ENCODE peak calls at places on chromosomes 2 and 18, in six cellular contexts. One of them, this sample, is unnamed. For H3K9me3, the result is how much of the 10 kb centered on the place peaks cover.

GRCh38 chr2:115083216-115083615 is 640.8 kb downstream of the DPP10 start:
- DNase-seq in uterus: no peak
- DNase-seq in hepatocyte: peak
- DNase-seq in tibial artery: no peak
- DNase-seq in naive thymus-derived CD4-positive, alpha-beta T cell: no peak
- DNase-seq in PC-3: peak
- DNase-seq in this sample: no peak

GRCh38 chr2:203691149-203691548 is 15.3 kb upstream of the CD28 start:
- DNase-seq in uterus: no peak
- DNase-seq in hepatocyte: no peak
- DNase-seq in tibial artery: no peak
- DNase-seq in PC-3: no peak
- DNase-seq in naive thymus-derived CD4-positive, alpha-beta T cell: no peak
- DNase-seq in this sample: no peak

GRCh38 chr2:191478754-191479679 is 198.9 kb upstream of the NABP1 start:
- DNase-seq in naive thymus-derived CD4-positive, alpha-beta T cell: no peak
- DNase-seq in uterus: peak
- DNase-seq in PC-3: no peak
- DNase-seq in tibial artery: no peak
- DNase-seq in hepatocyte: peak
- DNase-seq in this sample: no peak

GRCh38 chr2:67790622-67791021 is 272.2 kb downstream of the C1D start:
- DNase-seq in uterus: no peak
- DNase-seq in naive thymus-derived CD4-positive, alpha-beta T cell: no peak
- DNase-seq in PC-3: peak
- DNase-seq in tibial artery: no peak
- DNase-seq in hepatocyte: no peak
- DNase-seq in this sample: no peak

GRCh38 chr2:212745359-212745758 is 206.8 kb upstream of the ERBB4 start:
- DNase-seq in uterus: no peak
- DNase-seq in naive thymus-derived CD4-positive, alpha-beta T cell: no peak
- DNase-seq in hepatocyte: no peak
- DNase-seq in PC-3: no peak
- DNase-seq in tibial artery: no peak
- DNase-seq in this sample: no peak

GRCh38 chr2:6352247-6352646 is 513.5 kb downstream of the CMPK2 start:
- DNase-seq in tibial artery: no peak
- DNase-seq in naive thymus-derived CD4-positive, alpha-beta T cell: no peak
- DNase-seq in hepatocyte: no peak
- DNase-seq in uterus: no peak
- DNase-seq in PC-3: no peak
- DNase-seq in this sample: no peak

GRCh38 chr18:62755946-62756345 is 40.6 kb downstream of the PHLPP1 start:
- DNase-seq in naive thymus-derived CD4-positive, alpha-beta T cell: no peak
- DNase-seq in hepatocyte: no peak
- DNase-seq in tibial artery: no peak
- DNase-seq in PC-3: no peak
- DNase-seq in uterus: no peak
- DNase-seq in this sample: no peak

GRCh38 chr18:58822944-58823343 is 41.7 kb upstream of the ZNF532 start:
- DNase-seq in naive thymus-derived CD4-positive, alpha-beta T cell: no peak
- DNase-seq in hepatocyte: no peak
- DNase-seq in uterus: no peak
- DNase-seq in PC-3: no peak
- DNase-seq in tibial artery: no peak
- DNase-seq in this sample: no peak

GRCh38 chr2:42223822-42224268 is 54.7 kb downstream of the EML4 start:
- DNase-seq in PC-3: no peak
- DNase-seq in tibial artery: no peak
- DNase-seq in hepatocyte: no peak
- DNase-seq in naive thymus-derived CD4-positive, alpha-beta T cell: no peak
- DNase-seq in uterus: no peak
- DNase-seq in this sample: no peak

GRCh38 chr2:172135446-172135845 is 32.7 kb upstream of the DLX2 start:
- DNase-seq in uterus: no peak
- DNase-seq in hepatocyte: no peak
- DNase-seq in PC-3: no peak
- DNase-seq in naive thymus-derived CD4-positive, alpha-beta T cell: no peak
- DNase-seq in tibial artery: no peak
- DNase-seq in this sample: no peak

GRCh38 chr2:152477347-152478092 is 142.5 kb downstream of the FMNL2 start:
- DNase-seq in uterus: no peak
- DNase-seq in PC-3: peak
- DNase-seq in hepatocyte: no peak
- DNase-seq in naive thymus-derived CD4-positive, alpha-beta T cell: no peak
- DNase-seq in tibial artery: no peak
- DNase-seq in this sample: no peak

GRCh38 chr18:22214731-22215528 is 45.5 kb downstream of the GATA6 start:
- DNase-seq in uterus: no peak
- DNase-seq in hepatocyte: no peak
- DNase-seq in PC-3: peak
- DNase-seq in tibial artery: no peak
- DNase-seq in naive thymus-derived CD4-positive, alpha-beta T cell: no peak
- DNase-seq in this sample: no peak

GRCh38 chr2:38771632-38772031 is 6.4 kb upstream of the GEMIN6 start:
- DNase-seq in PC-3: peak
- DNase-seq in naive thymus-derived CD4-positive, alpha-beta T cell: no peak
- DNase-seq in tibial artery: no peak
- DNase-seq in uterus: no peak
- DNase-seq in hepatocyte: no peak
- DNase-seq in this sample: no peak

GRCh38 chr2:226063704-226064390 is 664.3 kb downstream of the NYAP2 start:
- DNase-seq in PC-3: peak
- DNase-seq in hepatocyte: no peak
- DNase-seq in tibial artery: no peak
- DNase-seq in uterus: no peak
- DNase-seq in naive thymus-derived CD4-positive, alpha-beta T cell: no peak
- DNase-seq in this sample: no peak

GRCh38 chr2:1907283-1907682 is 163.0 kb upstream of the PXDN start:
- DNase-seq in hepatocyte: no peak
- DNase-seq in tibial artery: no peak
- DNase-seq in uterus: no peak
- DNase-seq in naive thymus-derived CD4-positive, alpha-beta T cell: no peak
- DNase-seq in PC-3: no peak
- DNase-seq in this sample: no peak

GRCh38 chr2:142347751-142348150 is 216.9 kb upstream of the LRP1B start:
- DNase-seq in uterus: no peak
- DNase-seq in PC-3: peak
- DNase-seq in tibial artery: no peak
- DNase-seq in hepatocyte: no peak
- DNase-seq in naive thymus-derived CD4-positive, alpha-beta T cell: no peak
- DNase-seq in this sample: no peak

GRCh38 chr2:46460241-46460921 is 19.0 kb upstream of the TMEM247 start:
- DNase-seq in naive thymus-derived CD4-positive, alpha-beta T cell: no peak
- DNase-seq in tibial artery: no peak
- DNase-seq in hepatocyte: no peak
- DNase-seq in PC-3: no peak
- DNase-seq in uterus: no peak
- DNase-seq in this sample: no peak

GRCh38 chr2:237715459-237715947 is 83.1 kb upstream of the RBM44 start:
- DNase-seq in naive thymus-derived CD4-positive, alpha-beta T cell: no peak
- DNase-seq in PC-3: no peak
- DNase-seq in uterus: no peak
- DNase-seq in tibial artery: peak
- DNase-seq in hepatocyte: peak
- DNase-seq in this sample: no peak

GRCh38 chr2:144606756-144607498 is 87.0 kb upstream of the ZEB2 start:
- DNase-seq in tibial artery: no peak
- DNase-seq in uterus: no peak
- DNase-seq in naive thymus-derived CD4-positive, alpha-beta T cell: no peak
- DNase-seq in PC-3: no peak
- DNase-seq in hepatocyte: no peak
- DNase-seq in this sample: no peak

GRCh38 chr2:73253901-73254300 is 19.8 kb downstream of the CCT7 start:
- DNase-seq in hepatocyte: no peak
- DNase-seq in uterus: no peak
- DNase-seq in naive thymus-derived CD4-positive, alpha-beta T cell: no peak
- DNase-seq in tibial artery: peak
- DNase-seq in PC-3: no peak
- DNase-seq in this sample: no peak

GRCh38 chr2:31404827-31405226 is 9.7 kb downstream of the XDH start:
- DNase-seq in naive thymus-derived CD4-positive, alpha-beta T cell: no peak
- DNase-seq in PC-3: peak
- DNase-seq in hepatocyte: no peak
- DNase-seq in tibial artery: no peak
- DNase-seq in uterus: no peak
- DNase-seq in this sample: no peak

GRCh38 chr2:218257390-218257981 is 3.3 kb upstream of the GPBAR1 start:
- DNase-seq in hepatocyte: no peak
- DNase-seq in uterus: no peak
- DNase-seq in naive thymus-derived CD4-positive, alpha-beta T cell: peak
- DNase-seq in PC-3: peak
- DNase-seq in tibial artery: peak
- DNase-seq in this sample: peak

GRCh38 chr2:168030862-168031624 is 216.4 kb downstream of the STK39 start:
- DNase-seq in hepatocyte: no peak
- DNase-seq in tibial artery: no peak
- DNase-seq in naive thymus-derived CD4-positive, alpha-beta T cell: no peak
- DNase-seq in PC-3: no peak
- DNase-seq in uterus: no peak
- DNase-seq in this sample: no peak

GRCh38 chr2:98522854-98523253 is 78.2 kb downstream of the INPP4A start:
- DNase-seq in uterus: no peak
- DNase-seq in PC-3: no peak
- DNase-seq in naive thymus-derived CD4-positive, alpha-beta T cell: no peak
- DNase-seq in hepatocyte: no peak
- DNase-seq in tibial artery: no peak
- DNase-seq in this sample: no peak

GRCh38 chr2:84833481-84834150 is 47.3 kb downstream of the TRABD2A start:
- DNase-seq in uterus: no peak
- DNase-seq in PC-3: no peak
- DNase-seq in tibial artery: no peak
- DNase-seq in hepatocyte: no peak
- DNase-seq in naive thymus-derived CD4-positive, alpha-beta T cell: no peak
- DNase-seq in this sample: no peak

GRCh38 chr2:30134582-30134981 is 12.2 kb upstream of the YPEL5 start:
- DNase-seq in tibial artery: no peak
- DNase-seq in uterus: no peak
- DNase-seq in naive thymus-derived CD4-positive, alpha-beta T cell: no peak
- DNase-seq in PC-3: no peak
- DNase-seq in hepatocyte: no peak
- DNase-seq in this sample: no peak

GRCh38 chr18:76380127-76380729 is 114.8 kb downstream of the ZNF516 start:
- DNase-seq in tibial artery: peak
- DNase-seq in naive thymus-derived CD4-positive, alpha-beta T cell: no peak
- DNase-seq in PC-3: no peak
- DNase-seq in hepatocyte: no peak
- DNase-seq in uterus: no peak
- DNase-seq in this sample: no peak

GRCh38 chr2:32932825-32933755 is 13.7 kb upstream of the LTBP1 start:
- DNase-seq in naive thymus-derived CD4-positive, alpha-beta T cell: no peak
- DNase-seq in tibial artery: no peak
- DNase-seq in PC-3: peak
- DNase-seq in uterus: no peak
- DNase-seq in hepatocyte: no peak
- DNase-seq in this sample: no peak

GRCh38 chr18:71951021-71951420 is 593.1 kb downstream of the CBLN2 start:
- DNase-seq in naive thymus-derived CD4-positive, alpha-beta T cell: no peak
- DNase-seq in PC-3: no peak
- DNase-seq in uterus: no peak
- DNase-seq in tibial artery: no peak
- DNase-seq in hepatocyte: no peak
- DNase-seq in this sample: no peak
- H3K9me3 ChIP-seq in naive thymus-derived CD4-positive, alpha-beta T cell: under half
- H3K9me3 ChIP-seq in PC-3: under half
- H3K9me3 ChIP-seq in uterus: under half
- H3K9me3 ChIP-seq in tibial artery: under half
- H3K9me3 ChIP-seq in hepatocyte: under half
- H3K9me3 ChIP-seq in this sample: under half

DNA sequence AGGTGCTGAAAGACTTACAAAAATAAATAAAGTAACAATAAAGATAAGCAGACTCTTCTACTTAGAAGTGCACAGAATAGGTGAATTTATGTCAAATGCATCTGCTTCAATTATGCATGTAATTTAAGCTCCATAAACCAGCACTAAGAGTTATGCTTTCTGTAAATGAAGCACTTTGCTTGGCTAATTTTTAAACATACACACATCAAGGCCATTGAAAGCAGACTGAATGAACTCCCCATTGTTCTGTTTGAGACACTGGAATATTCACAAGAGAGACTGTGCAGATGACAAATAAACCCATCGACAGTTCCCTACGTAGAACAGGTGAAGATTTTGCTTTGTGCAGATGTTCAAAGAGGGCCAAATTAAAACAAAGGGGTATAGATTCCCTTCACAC is 133.5 kb downstream of the PID1 start:
- DNase-seq in naive thymus-derived CD4-positive, alpha-beta T cell: no peak
- DNase-seq in tibial artery: no peak
- DNase-seq in hepatocyte: no peak
- DNase-seq in uterus: no peak
- DNase-seq in PC-3: no peak
- DNase-seq in this sample: no peak
- H3K9me3 ChIP-seq in naive thymus-derived CD4-positive, alpha-beta T cell: under half
- H3K9me3 ChIP-seq in tibial artery: under half
- H3K9me3 ChIP-seq in hepatocyte: under half
- H3K9me3 ChIP-seq in uterus: under half
- H3K9me3 ChIP-seq in PC-3: under half
- H3K9me3 ChIP-seq in this sample: under half

GRCh38 chr18:80022613-80023012 is 11.6 kb upstream of the RBFA start:
- DNase-seq in PC-3: peak
- DNase-seq in uterus: no peak
- DNase-seq in hepatocyte: no peak
- DNase-seq in tibial artery: no peak
- DNase-seq in naive thymus-derived CD4-positive, alpha-beta T cell: no peak
- DNase-seq in this sample: no peak
- H3K9me3 ChIP-seq in PC-3: under half
- H3K9me3 ChIP-seq in uterus: under half
- H3K9me3 ChIP-seq in hepatocyte: under half
- H3K9me3 ChIP-seq in tibial artery: half or more
- H3K9me3 ChIP-seq in naive thymus-derived CD4-positive, alpha-beta T cell: under half
- H3K9me3 ChIP-seq in this sample: under half

GRCh38 chr18:78792736-78793135 is 186.9 kb upstream of the SALL3 start:
- DNase-seq in uterus: no peak
- DNase-seq in hepatocyte: no peak
- DNase-seq in PC-3: no peak
- DNase-seq in naive thymus-derived CD4-positive, alpha-beta T cell: no peak
- DNase-seq in tibial artery: peak
- DNase-seq in this sample: no peak
- H3K9me3 ChIP-seq in uterus: under half
- H3K9me3 ChIP-seq in hepatocyte: under half
- H3K9me3 ChIP-seq in PC-3: under half
- H3K9me3 ChIP-seq in naive thymus-derived CD4-positive, alpha-beta T cell: under half
- H3K9me3 ChIP-seq in tibial artery: under half
- H3K9me3 ChIP-seq in this sample: under half

GRCh38 chr2:228542277-228542676 is 360.8 kb upstream of the SPHKAP start:
- DNase-seq in PC-3: no peak
- DNase-seq in tibial artery: no peak
- DNase-seq in naive thymus-derived CD4-positive, alpha-beta T cell: no peak
- DNase-seq in uterus: no peak
- DNase-seq in hepatocyte: no peak
- DNase-seq in this sample: no peak
- H3K9me3 ChIP-seq in PC-3: under half
- H3K9me3 ChIP-seq in tibial artery: under half
- H3K9me3 ChIP-seq in naive thymus-derived CD4-positive, alpha-beta T cell: under half
- H3K9me3 ChIP-seq in uterus: under half
- H3K9me3 ChIP-seq in hepatocyte: under half
- H3K9me3 ChIP-seq in this sample: under half

This sample was measured in T-helper 17 cell.